ENCODE peak calls at places on chromosomes 7 and 10, in nine cellular contexts. B is naive thymus-derived CD4-positive, alpha-beta T cell; Y is brain microvascular endothelial cell; Q is neuronal stem cell; C is CD4-positive, alpha-beta T cell; K is CD8-positive, alpha-beta memory T cell; U is GM23338; A is lung; S is adrenal gland. V is an unnamed sample.

GRCh38 chr7:149736478-149737360 is 36.7 kb downstream of the ZNF467 start:
- DNase-seq in K (no peak), A (no peak), S (no peak), Q (no peak), Y (no peak), U (no peak), C (no peak), B (no peak), V (no peak)

GRCh38 chr10:101230185-101230917 is 1.1 kb upstream of the LBX1 start:
- DNase-seq in U (peak), S (no peak), Y (no peak), B (no peak), A (no peak), C (no peak), K (no peak), Q (no peak), V (peak)

GRCh38 chr10:19719320-19719719 is 96.9 kb upstream of the PLXDC2 start:
- DNase-seq in S (no peak), K (no peak), C (no peak), A (no peak), Q (no peak), B (no peak), Y (peak), U (no peak), V (no peak)

GRCh38 chr7:25391295-25391861 is 163.1 kb upstream of the NPVF start:
- DNase-seq in B (peak), S (no peak), A (no peak), U (no peak), C (no peak), Q (no peak), K (no peak), Y (peak), V (no peak)

GRCh38 chr7:139078911-139079310 is 30.6 kb downstream of the ZC3HAV1 start:
- DNase-seq in Q (no peak), B (no peak), U (no peak), K (no peak), Y (no peak), A (no peak), C (no peak), S (no peak), V (no peak)

GRCh38 chr10:122850705-122851640 is 5.3 kb upstream of the CUZD1 start:
- DNase-seq in S (no peak), Y (no peak), C (no peak), B (no peak), A (no peak), U (no peak), Q (no peak), K (no peak), V (no peak)

GRCh38 chr7:48016641-48017040 is 12.3 kb downstream of the SUN3 start:
- DNase-seq in A (no peak), Q (no peak), K (no peak), Y (no peak), B (no peak), U (no peak), C (no peak), S (no peak), V (no peak)

GRCh38 chr10:70773965-70774809 is 11.0 kb downstream of the TBATA start:
- DNase-seq in S (no peak), A (no peak), Y (no peak), U (no peak), B (no peak), C (no peak), Q (no peak), K (no peak), V (no peak)

GRCh38 chr10:86209726-86210125 is 156.9 kb downstream of the GRID1 start:
- DNase-seq in A (no peak), B (no peak), S (no peak), U (no peak), Q (no peak), Y (no peak), K (no peak), C (no peak), V (no peak)

GRCh38 chr7:112938895-112939588 is 147.6 kb downstream of the GPR85 start:
- DNase-seq in Y (peak), A (peak), Q (peak), U (peak), B (no peak), C (peak), K (no peak), S (peak), V (peak)

GRCh38 chr7:113172726-113173125 is 54.4 kb upstream of the SMIM30 start:
- DNase-seq in A (no peak), U (no peak), K (no peak), B (no peak), Y (no peak), S (no peak), Q (no peak), C (no peak), V (no peak)

GRCh38 chr10:48399551-48399950 is 93.1 kb downstream of the MAPK8 start:
- DNase-seq in U (peak), Q (no peak), A (no peak), K (no peak), Y (no peak), B (no peak), C (no peak), S (no peak), V (no peak)

GRCh38 chr7:157709531-157710251 is 372.9 kb downstream of the DNAJB6 start:
- DNase-seq in S (no peak), A (no peak), B (no peak), Y (no peak), U (no peak), K (no peak), Q (no peak), C (no peak), V (no peak)

GRCh38 chr10:95475827-95476481 is 85.2 kb downstream of the SORBS1 start:
- DNase-seq in S (no peak), C (no peak), K (no peak), Y (no peak), U (peak), B (no peak), A (no peak), Q (no peak), V (no peak)

GRCh38 chr10:53025172-53025651 is 252.6 kb upstream of the MBL2 start:
- DNase-seq in U (peak), B (no peak), Y (no peak), Q (no peak), K (no peak), A (no peak), C (no peak), S (no peak), V (no peak)

GRCh38 chr7:149003018-149003417 is 25.3 kb downstream of the PDIA4 start:
- DNase-seq in K (no peak), C (no peak), Q (no peak), Y (no peak), A (no peak), B (no peak), S (no peak), U (no peak), V (no peak)

GRCh38 chr10:34626158-34626557 is 188.9 kb downstream of the PARD3 start:
- DNase-seq in A (no peak), Y (no peak), B (no peak), K (no peak), S (no peak), Q (no peak), U (no peak), C (no peak), V (no peak)

GRCh38 chr7:42055171-42055570 is 181.8 kb downstream of the GLI3 start:
- DNase-seq in C (no peak), K (no peak), B (no peak), Q (no peak), Y (no peak), S (no peak), A (no peak), U (no peak), V (no peak)

GRCh38 chr10:88127266-88127665 is 263.8 kb downstream of the PTEN start:
- DNase-seq in Y (no peak), B (no peak), S (no peak), Q (no peak), A (no peak), K (no peak), U (no peak), C (no peak), V (no peak)

GRCh38 chr10:86389441-86390193 is 23.0 kb upstream of the GRID1 start:
- DNase-seq in A (peak), U (peak), Y (no peak), S (no peak), B (no peak), C (no peak), K (no peak), Q (no peak), V (no peak)

GRCh38 chr10:6729071-6729773 is 149.1 kb upstream of the PRKCQ start:
- DNase-seq in C (no peak), B (no peak), K (no peak), U (no peak), A (no peak), Y (no peak), Q (no peak), S (no peak), V (no peak)

GRCh38 chr10:48935141-48935540 is 4.5 kb downstream of the LRRC18 start:
- DNase-seq in K (no peak), S (no peak), C (no peak), U (peak), B (no peak), Q (no peak), A (no peak), Y (no peak), V (no peak)

GRCh38 chr7:25894002-25894901 is 257.7 kb upstream of the NFE2L3 start:
- DNase-seq in K (peak), C (no peak), B (peak), A (peak), U (peak), Q (no peak), S (peak), Y (no peak), V (peak)

DNA sequence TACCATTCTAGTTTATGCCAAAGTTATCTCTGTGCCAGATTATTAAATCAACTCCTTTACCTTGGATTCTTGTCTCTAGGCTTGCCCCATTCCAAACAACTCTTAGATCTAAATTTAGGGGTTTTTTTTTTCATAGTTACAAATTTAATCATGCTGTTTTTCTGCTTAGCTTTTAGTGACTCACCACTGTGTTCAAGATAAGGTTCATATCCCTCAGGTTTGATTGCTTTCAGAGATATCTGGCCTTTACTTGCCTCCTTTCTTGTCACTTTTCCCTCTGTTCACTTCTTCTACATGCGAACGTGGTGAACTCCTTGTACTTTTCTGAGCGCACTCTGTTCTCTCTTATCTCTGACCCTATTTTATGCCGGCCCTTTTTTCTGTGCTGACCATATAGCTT is 78.2 kb downstream of the VPS50 start:
- DNase-seq in B (no peak), U (no peak), S (no peak), A (no peak), K (no peak), Y (no peak), Q (no peak), C (no peak), V (no peak)
- H3K27ac ChIP-seq in B (no peak), U (no peak), S (no peak), A (no peak), K (no peak), Y (no peak), Q (no peak), C (no peak), V (no peak)

DNA sequence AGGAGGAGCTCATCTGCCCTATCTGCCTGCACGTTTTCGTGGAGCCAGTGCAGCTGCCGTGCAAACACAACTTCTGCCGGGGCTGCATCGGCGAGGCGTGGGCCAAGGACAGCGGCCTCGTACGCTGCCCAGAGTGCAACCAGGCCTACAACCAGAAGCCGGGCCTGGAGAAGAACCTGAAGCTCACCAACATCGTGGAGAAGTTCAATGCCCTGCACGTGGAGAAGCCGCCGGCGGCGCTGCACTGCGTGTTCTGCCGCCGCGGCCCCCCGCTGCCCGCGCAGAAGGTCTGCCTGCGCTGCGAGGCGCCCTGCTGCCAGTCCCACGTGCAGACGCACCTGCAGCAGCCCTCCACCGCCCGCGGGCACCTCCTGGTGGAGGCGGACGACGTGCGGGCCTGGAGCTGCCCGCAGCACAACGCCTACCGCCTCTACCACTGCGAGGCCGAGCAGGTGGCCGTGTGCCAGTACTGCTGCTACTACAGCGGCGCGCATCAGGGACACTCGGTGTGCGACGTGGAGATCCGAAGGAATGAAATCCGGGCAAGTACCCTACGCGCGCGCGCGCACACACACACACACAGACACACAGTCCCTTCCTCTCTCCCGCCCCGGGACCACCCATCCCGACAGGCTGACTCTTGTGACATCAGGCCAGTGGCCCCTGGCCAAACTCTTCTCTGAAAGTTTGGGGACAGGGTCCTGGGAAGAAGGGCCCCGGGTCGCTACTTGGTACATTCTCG is 538 bp downstream of the TRIM8 start:
- DNase-seq in C (peak), B (peak), U (peak), K (peak), S (peak), A (peak), Q (peak), Y (peak), V (peak)
- H3K27ac ChIP-seq in C (peak), B (peak), U (peak), K (peak), S (peak), A (peak), Q (no peak), Y (peak), V (peak)

GRCh38 chr10:78320990-78321389 is 287.3 kb downstream of the RPS24 start:
- DNase-seq in U (no peak), C (no peak), B (no peak), K (no peak), Q (no peak), Y (no peak), A (peak), S (no peak), V (no peak)

GRCh38 chr10:78319841-78320240 is 286.2 kb downstream of the RPS24 start:
- DNase-seq in Q (no peak), B (no peak), A (peak), Y (no peak), U (no peak), C (no peak), K (no peak), S (no peak), V (no peak)

GRCh38 chr10:78320416-78320815 is 286.8 kb downstream of the RPS24 start:
- DNase-seq in A (peak), Q (no peak), S (no peak), U (no peak), Y (no peak), B (peak), K (no peak), C (no peak), V (no peak)

GRCh38 chr10:78319371-78319770 is 285.7 kb downstream of the RPS24 start:
- DNase-seq in K (no peak), Q (no peak), U (no peak), A (no peak), Y (no peak), B (no peak), C (no peak), S (no peak), V (no peak)

DNA sequence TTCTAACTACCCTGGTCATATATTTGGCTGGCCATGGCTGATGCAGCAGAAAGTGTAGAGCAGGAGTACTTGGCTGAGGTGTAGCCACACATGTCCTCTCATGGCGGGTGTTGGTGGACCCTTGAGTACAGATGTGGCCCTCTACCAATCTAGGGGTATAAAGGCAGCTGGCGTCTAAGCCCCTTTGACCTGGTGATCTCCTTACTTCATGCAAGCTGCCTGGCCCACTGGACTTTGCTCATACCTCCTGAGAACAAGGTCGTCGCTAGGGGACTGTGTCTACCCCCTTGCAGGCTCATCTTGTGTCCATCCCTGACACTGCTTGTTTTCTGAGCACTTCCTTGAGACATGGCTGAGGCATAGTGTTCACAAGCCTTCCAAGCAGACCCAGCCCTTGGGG is 287.8 kb downstream of the RPS24 start:
- DNase-seq in U (no peak), B (no peak), Q (no peak), S (no peak), K (no peak), Y (no peak), A (peak), C (no peak), V (no peak)
- H3K27ac ChIP-seq in U (no peak), B (no peak), Q (no peak), S (no peak), K (no peak), Y (no peak), A (no peak), C (no peak), V (no peak)

DNA sequence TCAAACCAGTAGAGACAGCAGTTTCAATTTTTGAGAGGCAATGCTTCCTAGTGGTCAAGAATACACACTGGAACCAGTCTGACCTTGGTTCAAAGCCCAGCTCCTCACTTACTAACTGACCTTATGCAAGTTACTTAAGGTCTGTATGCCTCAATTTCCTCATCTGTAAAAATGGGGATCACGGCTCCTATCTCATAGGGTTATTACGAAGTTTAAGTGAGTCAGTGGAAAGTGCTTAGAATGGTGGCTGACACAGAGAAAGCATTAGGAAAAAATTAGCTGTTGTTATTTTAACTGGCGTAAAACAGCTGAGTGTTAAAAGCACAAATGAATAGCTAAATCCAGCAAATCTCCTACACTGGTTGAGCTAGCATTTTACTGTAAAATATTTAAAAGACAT is 162.4 kb upstream of the LAMB4 start:
- DNase-seq in Y (no peak), S (no peak), K (no peak), U (no peak), C (no peak), A (no peak), B (no peak), Q (no peak), V (no peak)
- H3K27ac ChIP-seq in Y (no peak), S (peak), K (no peak), U (no peak), C (no peak), A (no peak), B (no peak), Q (peak), V (peak)

DNA sequence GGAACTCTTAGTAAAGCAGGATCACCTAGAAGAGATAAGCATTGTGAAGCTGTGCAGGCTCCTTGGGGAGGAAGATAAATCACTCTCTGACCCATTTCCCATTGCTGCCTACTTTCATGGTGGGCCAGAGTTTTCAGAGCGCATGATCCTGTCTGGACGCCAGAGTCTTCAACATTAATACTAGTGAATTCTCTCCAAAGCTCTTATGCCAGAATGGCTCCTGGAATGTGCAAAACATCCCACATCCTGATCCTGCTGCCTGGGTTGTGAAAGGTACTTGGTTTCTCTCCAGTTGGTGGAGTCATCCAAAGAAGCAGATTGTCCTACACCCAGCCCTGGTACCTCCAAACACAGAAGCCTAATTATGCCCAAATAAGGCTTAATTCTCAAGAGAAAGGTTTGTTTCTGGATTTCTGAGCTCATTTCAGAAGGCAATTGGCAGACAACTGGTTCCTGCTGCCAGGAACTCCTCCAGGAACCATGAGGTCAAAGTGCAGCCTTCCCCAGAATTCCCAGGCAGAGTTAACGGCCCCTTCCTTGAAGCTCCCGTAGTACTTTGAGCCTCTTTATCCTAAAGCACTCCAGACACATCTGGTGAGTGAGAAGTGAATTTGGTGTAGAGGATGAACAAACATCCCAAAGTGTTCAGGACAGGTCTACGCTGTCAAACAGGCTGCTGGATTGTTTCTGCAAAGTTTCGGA is 495.2 kb downstream of the PLXNA4 start:
- DNase-seq in B (no peak), Q (no peak), Y (no peak), K (no peak), A (no peak), U (no peak), S (no peak), C (no peak), V (no peak)
- H3K27ac ChIP-seq in B (no peak), Q (no peak), Y (no peak), K (no peak), A (no peak), U (no peak), S (no peak), C (no peak), V (peak)

GRCh38 chr10:4514445-4515108 is 311.4 kb upstream of the AKR1E2 start:
- DNase-seq in Q (no peak), Y (no peak), C (no peak), B (no peak), U (no peak), A (peak), S (peak), K (no peak), V (no peak)
- H3K27ac ChIP-seq in Q (no peak), Y (no peak), C (no peak), B (no peak), U (no peak), A (peak), S (peak), K (no peak), V (no peak)